ENCODE peak calls at places on chromosomes 5 and 9, in five cellular contexts. G is H1, I is HepG2, Y is HCT116, O is K562. T is an unnamed sample.

GRCh38 chr5:9895305-9895650 is 265.1 kb upstream of the TAS2R1 start:
- DNase-seq in G (no peak), I (no peak), Y (no peak), O (no peak), T (no peak)

GRCh38 chr9:14218253-14218652 is 95.7 kb downstream of the NFIB start:
- DNase-seq in G (no peak), I (no peak), Y (no peak), O (no peak), T (no peak)

GRCh38 chr9:104810421-104811339 is 46.8 kb downstream of the NIPSNAP3B start:
- DNase-seq in G (no peak), I (no peak), Y (no peak), O (no peak), T (no peak)

GRCh38 chr5:142293486-142293885 is 31.3 kb downstream of the SPRY4 start:
- DNase-seq in G (no peak), I (peak), Y (no peak), O (peak), T (no peak)

GRCh38 chr9:134205636-134206316 is 41.4 kb upstream of the RNU6ATAC start:
- DNase-seq in G (no peak), I (no peak), Y (no peak), O (peak), T (no peak)

GRCh38 chr5:38722918-38723317 is 122.9 kb upstream of the OSMR start:
- DNase-seq in G (no peak), I (no peak), Y (no peak), O (no peak), T (no peak)

GRCh38 chr5:79672392-79672791 is 17.2 kb upstream of the CMYA5 start:
- DNase-seq in G (no peak), I (no peak), Y (no peak), O (no peak), T (no peak)

GRCh38 chr9:5288591-5288990 is 15.9 kb downstream of the RLN2 start:
- DNase-seq in G (no peak), I (peak), Y (no peak), O (no peak), T (no peak)

GRCh38 chr9:93598647-93599241 is 22.4 kb downstream of the PHF2 start:
- DNase-seq in G (no peak), I (no peak), Y (no peak), O (no peak), T (no peak)

GRCh38 chr9:3271157-3271556 is 254.6 kb downstream of the RFX3 start:
- DNase-seq in G (no peak), I (no peak), Y (no peak), O (no peak), T (no peak)

GRCh38 chr5:90932052-90932699 is 373.6 kb downstream of the ADGRV1 start:
- DNase-seq in G (no peak), I (peak), Y (peak), O (peak), T (peak)

GRCh38 chr5:14995229-14995628 is 123.7 kb upstream of the ANKH start:
- DNase-seq in G (no peak), I (no peak), Y (no peak), O (no peak), T (no peak)

GRCh38 chr5:148984333-148984732 is 78.5 kb downstream of the SH3TC2 start:
- DNase-seq in G (no peak), I (no peak), Y (peak), O (no peak), T (no peak)

GRCh38 chr9:16282216-16282615 is 588.3 kb downstream of the BNC2 start:
- DNase-seq in G (no peak), I (no peak), Y (no peak), O (no peak), T (peak)

GRCh38 chr9:99725852-99726251 is 95.8 kb upstream of the NR4A3 start:
- DNase-seq in G (no peak), I (no peak), Y (no peak), O (no peak), T (no peak)

GRCh38 chr9:99721898-99722297 is 99.8 kb upstream of the NR4A3 start:
- DNase-seq in G (no peak), I (no peak), Y (no peak), O (no peak), T (no peak)

GRCh38 chr9:99724640-99725039 is 97.0 kb upstream of the NR4A3 start:
- DNase-seq in G (no peak), I (no peak), Y (no peak), O (no peak), T (no peak)

GRCh38 chr9:99722852-99723251 is 98.8 kb upstream of the NR4A3 start:
- DNase-seq in G (no peak), I (no peak), Y (no peak), O (no peak), T (no peak)

GRCh38 chr9:99720455-99721050 is 101.1 kb upstream of the NR4A3 start:
- DNase-seq in G (no peak), I (no peak), Y (no peak), O (no peak), T (no peak)
- H3K4me3 ChIP-seq in G (no peak), I (no peak), Y (no peak), O (no peak), T (no peak)

DNA sequence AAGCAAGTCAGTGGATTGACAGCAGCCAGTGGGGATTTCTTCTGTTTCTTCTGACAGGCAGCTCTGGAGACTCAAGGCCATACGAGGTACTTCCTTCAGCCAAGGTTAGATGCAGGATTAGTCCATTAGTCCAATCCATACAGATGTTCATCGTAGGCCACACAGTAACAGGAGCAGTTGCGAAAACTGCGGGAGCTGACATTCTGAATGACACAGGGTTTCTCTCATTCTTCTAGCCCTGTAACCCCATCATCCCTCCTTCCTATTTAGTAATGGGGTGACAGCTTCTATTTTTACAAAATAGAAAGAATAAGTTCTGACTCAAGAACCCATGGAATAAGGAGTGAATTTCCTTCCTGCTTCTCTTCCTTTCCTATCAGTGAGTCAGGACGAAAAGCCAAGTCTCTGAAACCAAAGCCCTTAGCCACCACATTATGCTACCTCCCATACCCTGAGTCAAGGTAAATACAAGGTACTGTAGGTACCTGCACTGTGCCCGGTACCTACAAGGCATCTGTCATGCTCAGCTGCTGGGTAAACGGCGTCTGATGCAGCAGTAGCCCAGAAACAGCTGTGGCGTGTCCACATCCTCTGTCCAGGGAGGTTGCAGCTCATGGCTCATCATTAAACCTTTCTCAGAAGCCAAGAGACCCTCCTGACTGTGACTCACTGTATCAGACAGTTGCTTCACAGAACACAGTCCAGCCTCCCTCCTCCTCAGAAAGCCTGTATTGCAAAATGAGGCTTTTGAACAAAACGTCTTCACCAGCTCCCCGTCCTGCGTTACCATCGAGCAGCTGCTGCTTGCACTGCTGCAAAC is 84.3 kb downstream of the ESM1 start:
- DNase-seq in G (no peak), I (no peak), Y (no peak), O (no peak), T (no peak)
- TF ChIP-seq POLR2AphosphoS5 in G (no peak), I (no peak), Y (no peak), O (no peak), T (no peak)

DNA sequence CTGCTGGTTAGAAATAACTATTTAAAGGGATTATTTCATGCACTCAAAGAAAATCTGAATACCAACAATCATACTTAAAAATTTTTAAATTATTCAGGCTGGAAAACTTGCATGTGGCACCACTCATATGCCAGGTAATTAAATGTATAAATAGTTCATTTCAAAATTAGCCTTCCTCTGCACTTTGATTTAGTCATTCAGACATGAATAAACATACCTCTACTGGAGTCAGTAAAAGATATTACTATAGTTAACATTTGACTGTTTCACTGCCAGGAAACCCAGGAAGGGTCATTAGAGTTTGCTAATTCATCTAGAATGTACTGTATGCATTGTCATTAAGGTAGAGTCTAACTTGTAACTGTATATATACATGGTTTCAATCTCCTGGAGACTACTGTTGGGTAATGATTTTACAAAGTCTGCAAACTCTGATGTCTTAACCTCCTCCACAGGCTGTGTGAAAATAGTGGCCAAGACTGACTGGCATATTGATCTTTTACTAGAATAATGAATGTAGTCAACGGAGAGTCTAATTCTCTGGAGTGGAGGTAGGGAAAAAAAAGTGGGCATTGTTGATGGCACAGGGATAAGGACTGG is 43.7 kb downstream of the TEX10 start:
- DNase-seq in G (no peak), I (no peak), Y (no peak), O (no peak), T (no peak)
- H3K9ac ChIP-seq in G (no peak), I (no peak), Y (no peak), O (no peak), T (no peak)

DNA sequence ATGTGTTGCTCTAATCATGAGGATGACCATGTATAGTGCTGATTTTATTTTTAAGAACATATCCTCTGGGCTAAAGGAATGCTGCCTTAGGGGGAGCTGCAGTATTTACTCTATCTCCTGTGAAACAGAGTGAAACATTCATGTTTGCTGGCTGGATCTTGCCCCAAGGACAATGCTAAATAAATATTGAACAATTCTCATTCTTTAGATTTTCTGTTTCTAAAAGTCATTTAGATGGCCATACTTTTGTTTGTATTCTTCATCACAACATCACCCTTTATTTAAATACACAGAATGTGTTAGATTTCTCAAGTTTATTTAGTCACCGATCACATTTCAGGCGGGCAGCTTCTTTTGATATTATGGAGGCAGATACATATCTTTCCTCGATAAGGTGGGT is 103.3 kb downstream of the ARHGEF28 start:
- DNase-seq in G (no peak), I (peak), Y (no peak), O (no peak), T (no peak)
- H3K4me3 ChIP-seq in G (no peak), I (no peak), Y (no peak), O (no peak), T (no peak)

GRCh38 chr5:146039420-146039819 is 66.0 kb downstream of the PLAC8L1 start:
- DNase-seq in G (no peak), I (no peak), Y (no peak), O (no peak), T (no peak)
- TF ChIP-seq POLR2AphosphoS5 in G (no peak), I (no peak), Y (no peak), O (no peak), T (no peak)

DNA sequence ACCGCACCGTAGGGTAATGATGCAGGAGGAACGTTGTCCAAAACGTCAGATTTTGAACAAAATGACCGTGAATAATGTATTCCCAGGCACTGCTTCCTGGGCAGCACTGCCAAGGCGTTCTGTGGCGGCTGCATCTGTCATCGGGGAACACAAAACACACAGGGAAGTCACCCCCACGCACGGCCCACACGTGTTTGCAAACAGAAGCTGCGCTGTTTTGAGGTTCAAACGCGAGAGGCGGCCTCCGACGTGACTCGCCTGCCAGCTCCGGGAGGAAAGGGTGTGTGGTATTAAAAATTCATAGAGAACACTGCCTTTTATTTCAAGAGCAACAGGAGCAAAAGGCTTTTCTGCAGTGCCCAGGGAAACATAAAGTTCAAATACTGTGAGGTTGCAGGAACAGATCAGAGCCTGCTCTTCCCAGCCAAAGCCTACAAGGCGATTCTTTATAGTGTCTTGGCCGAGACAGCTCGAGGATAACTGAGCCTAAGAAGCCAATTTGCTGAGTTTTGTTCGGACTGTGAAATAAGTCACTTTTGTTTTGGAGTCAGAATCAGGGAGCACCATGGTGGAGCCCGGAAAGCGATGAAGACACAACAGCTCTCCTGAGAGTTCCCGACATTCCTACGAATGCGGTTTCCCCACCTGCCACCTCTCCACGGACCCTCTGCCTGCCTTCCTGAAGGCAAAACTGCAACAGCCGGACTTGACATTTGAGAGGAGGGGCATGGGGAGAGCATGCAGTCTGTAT is 115.3 kb upstream of the IRX2 start:
- DNase-seq in G (no peak), I (no peak), Y (no peak), O (no peak), T (no peak)
- H3K9ac ChIP-seq in G (no peak), I (no peak), Y (no peak), O (no peak), T (no peak)

GRCh38 chr5:115602585-115603125 is 376 bp upstream of the TICAM2 start:
- DNase-seq in G (no peak), I (no peak), Y (no peak), O (peak), T (no peak)
- H3K4me3 ChIP-seq in G (peak), I (peak), Y (no peak), O (peak), T (no peak)

GRCh38 chr9:128244443-128245226 is 31.2 kb downstream of the GOLGA2 start:
- DNase-seq in G (no peak), I (peak), Y (no peak), O (peak), T (no peak)
- TF ChIP-seq POLR2AphosphoS5 in G (no peak), I (no peak), Y (no peak), O (no peak), T (no peak)

GRCh38 chr5:179342577-179342976 is 2.7 kb downstream of the ADAMTS2 start:
- DNase-seq in G (no peak), I (no peak), Y (no peak), O (no peak), T (no peak)
- H3K9ac ChIP-seq in G (no peak), I (no peak), Y (no peak), O (no peak), T (no peak)

T was measured in SK-N-MC.